ENCODE peak calls at places on chromosome 17, in four cellular contexts. One of them, this sample, is unnamed.

GRCh38 chr17:68035131-68035522 is 408 bp upstream of the KPNA2 start:
- DNase-seq in CD4-positive, alpha-beta memory T cell: no peak
- DNase-seq in PC-9: no peak
- DNase-seq in cardiac fibroblast: no peak
- DNase-seq in this sample: no peak

GRCh38 chr17:77609553-77610517 is 348.7 kb upstream of the TNRC6C start:
- DNase-seq in PC-9: no peak
- DNase-seq in CD4-positive, alpha-beta memory T cell: peak
- DNase-seq in cardiac fibroblast: no peak
- DNase-seq in this sample: peak

GRCh38 chr17:55479903-55480302 is 31.3 kb downstream of the SMIM36 start:
- DNase-seq in CD4-positive, alpha-beta memory T cell: no peak
- DNase-seq in cardiac fibroblast: no peak
- DNase-seq in PC-9: peak
- DNase-seq in this sample: no peak

GRCh38 chr17:7557825-7558543 is 566 bp upstream of the TNFSF13 start:
- DNase-seq in CD4-positive, alpha-beta memory T cell: no peak
- DNase-seq in cardiac fibroblast: peak
- DNase-seq in PC-9: peak
- DNase-seq in this sample: no peak

GRCh38 chr17:55346658-55347057 is 75.0 kb downstream of the MMD start:
- DNase-seq in CD4-positive, alpha-beta memory T cell: no peak
- DNase-seq in cardiac fibroblast: no peak
- DNase-seq in PC-9: no peak
- DNase-seq in this sample: no peak

GRCh38 chr17:77497578-77497934 is 356.8 kb downstream of the SEC14L1 start:
- DNase-seq in cardiac fibroblast: no peak
- DNase-seq in PC-9: no peak
- DNase-seq in CD4-positive, alpha-beta memory T cell: no peak
- DNase-seq in this sample: no peak

GRCh38 chr17:35080536-35080935 is 17.0 kb upstream of the RFFL start:
- DNase-seq in PC-9: no peak
- DNase-seq in cardiac fibroblast: no peak
- DNase-seq in CD4-positive, alpha-beta memory T cell: no peak
- DNase-seq in this sample: no peak

GRCh38 chr17:77235370-77236080 is 94.8 kb downstream of the SEC14L1 start:
- DNase-seq in CD4-positive, alpha-beta memory T cell: peak
- DNase-seq in cardiac fibroblast: peak
- DNase-seq in PC-9: no peak
- DNase-seq in this sample: no peak

GRCh38 chr17:49913226-49914095 is 55.5 kb upstream of the DLX4 start:
- DNase-seq in PC-9: no peak
- DNase-seq in CD4-positive, alpha-beta memory T cell: no peak
- DNase-seq in cardiac fibroblast: peak
- DNase-seq in this sample: no peak

GRCh38 chr17:78258323-78259229 is 27.1 kb downstream of the TMEM235 start:
- DNase-seq in cardiac fibroblast: no peak
- DNase-seq in PC-9: no peak
- DNase-seq in CD4-positive, alpha-beta memory T cell: peak
- DNase-seq in this sample: peak

GRCh38 chr17:4180791-4181190 is 37.8 kb downstream of the CYB5D2 start:
- DNase-seq in CD4-positive, alpha-beta memory T cell: no peak
- DNase-seq in PC-9: no peak
- DNase-seq in cardiac fibroblast: no peak
- DNase-seq in this sample: no peak

GRCh38 chr17:33233855-33234228 is 59.3 kb downstream of the ASIC2 start:
- DNase-seq in PC-9: no peak
- DNase-seq in CD4-positive, alpha-beta memory T cell: peak
- DNase-seq in cardiac fibroblast: no peak
- DNase-seq in this sample: peak

GRCh38 chr17:54736573-54736972 is 164.1 kb upstream of the TOM1L1 start:
- DNase-seq in PC-9: no peak
- DNase-seq in cardiac fibroblast: no peak
- DNase-seq in CD4-positive, alpha-beta memory T cell: no peak
- DNase-seq in this sample: peak

GRCh38 chr17:29620779-29621500 is 1.8 kb downstream of the CORO6 start:
- DNase-seq in cardiac fibroblast: no peak
- DNase-seq in PC-9: no peak
- DNase-seq in CD4-positive, alpha-beta memory T cell: no peak
- DNase-seq in this sample: no peak
- H3K4me3 ChIP-seq in cardiac fibroblast: no peak
- H3K4me3 ChIP-seq in PC-9: no peak
- H3K4me3 ChIP-seq in CD4-positive, alpha-beta memory T cell: no peak
- H3K4me3 ChIP-seq in this sample: no peak

GRCh38 chr17:19021622-19022083 is 17.1 kb upstream of the FAM83G start:
- DNase-seq in cardiac fibroblast: no peak
- DNase-seq in PC-9: no peak
- DNase-seq in CD4-positive, alpha-beta memory T cell: peak
- DNase-seq in this sample: peak

GRCh38 chr17:19022128-19022527 is 17.6 kb upstream of the FAM83G start:
- DNase-seq in PC-9: no peak
- DNase-seq in cardiac fibroblast: no peak
- DNase-seq in CD4-positive, alpha-beta memory T cell: no peak
- DNase-seq in this sample: no peak

GRCh38 chr17:19023209-19023999 is 18.8 kb upstream of the FAM83G start:
- DNase-seq in cardiac fibroblast: no peak
- DNase-seq in PC-9: no peak
- DNase-seq in CD4-positive, alpha-beta memory T cell: no peak
- DNase-seq in this sample: no peak

GRCh38 chr17:19022747-19023146 is 18.2 kb upstream of the FAM83G start:
- DNase-seq in CD4-positive, alpha-beta memory T cell: no peak
- DNase-seq in PC-9: no peak
- DNase-seq in cardiac fibroblast: no peak
- DNase-seq in this sample: no peak

DNA sequence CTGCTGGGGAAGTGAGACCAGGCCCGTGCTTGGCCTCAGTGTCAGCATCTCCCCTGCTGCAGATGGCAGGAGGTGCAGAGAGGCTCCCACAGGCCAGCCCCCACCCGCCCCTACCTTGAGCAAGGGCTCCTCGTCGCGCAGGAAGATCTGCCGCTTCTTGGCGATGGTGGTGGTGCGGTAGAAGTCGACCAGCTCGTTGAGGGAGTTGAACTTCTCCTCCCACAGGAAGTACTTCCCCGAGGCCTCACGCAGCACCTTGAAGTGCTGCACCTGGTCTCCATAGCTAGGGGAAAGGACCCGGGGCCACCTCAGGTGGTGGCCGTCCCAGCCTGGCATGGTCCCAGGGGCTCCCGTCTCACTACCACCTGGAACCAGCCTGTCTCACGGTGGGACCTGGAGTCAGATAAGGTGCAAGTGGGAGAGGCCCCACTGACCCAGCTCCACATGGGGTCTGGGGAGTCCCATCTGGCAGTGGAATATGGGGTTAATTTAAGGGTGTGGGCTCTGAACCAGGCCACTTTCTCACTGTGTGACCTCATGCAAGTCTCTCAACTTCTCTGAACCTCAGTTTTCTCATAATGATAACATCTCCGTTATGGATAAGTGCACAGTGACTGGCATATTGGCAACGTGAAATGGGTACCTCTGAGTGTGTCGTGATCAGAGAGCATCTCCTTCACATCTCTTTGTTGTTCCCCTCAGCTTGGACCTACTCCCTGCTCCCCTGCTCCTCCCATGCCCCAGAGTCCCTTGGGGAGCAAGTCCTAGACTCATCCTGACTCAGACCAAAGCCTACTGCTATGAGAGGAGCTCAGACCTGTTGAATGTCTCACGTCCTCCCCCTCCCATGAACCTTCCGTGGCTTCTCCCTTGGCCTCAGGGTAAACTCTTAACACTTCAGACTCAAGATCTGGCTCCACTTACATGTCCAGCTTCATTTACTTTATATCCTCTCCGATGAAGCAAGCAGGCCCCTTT is 19.8 kb upstream of the FAM83G start:
- DNase-seq in CD4-positive, alpha-beta memory T cell: peak
- DNase-seq in PC-9: no peak
- DNase-seq in cardiac fibroblast: peak
- DNase-seq in this sample: peak
- H3K4me3 ChIP-seq in CD4-positive, alpha-beta memory T cell: no peak
- H3K4me3 ChIP-seq in PC-9: no peak
- H3K4me3 ChIP-seq in cardiac fibroblast: no peak
- H3K4me3 ChIP-seq in this sample: no peak

GRCh38 chr17:81428945-81429344 is 33.7 kb downstream of the BAHCC1 start:
- DNase-seq in CD4-positive, alpha-beta memory T cell: no peak
- DNase-seq in cardiac fibroblast: no peak
- DNase-seq in PC-9: no peak
- DNase-seq in this sample: no peak

GRCh38 chr17:81427446-81428120 is 32.3 kb downstream of the BAHCC1 start:
- DNase-seq in cardiac fibroblast: no peak
- DNase-seq in PC-9: no peak
- DNase-seq in CD4-positive, alpha-beta memory T cell: peak
- DNase-seq in this sample: no peak

GRCh38 chr17:81428121-81428515 is 32.9 kb downstream of the BAHCC1 start:
- DNase-seq in CD4-positive, alpha-beta memory T cell: no peak
- DNase-seq in PC-9: no peak
- DNase-seq in cardiac fibroblast: no peak
- DNase-seq in this sample: peak

GRCh38 chr17:81428521-81428920 is 33.3 kb downstream of the BAHCC1 start:
- DNase-seq in CD4-positive, alpha-beta memory T cell: no peak
- DNase-seq in PC-9: no peak
- DNase-seq in cardiac fibroblast: no peak
- DNase-seq in this sample: peak

DNA sequence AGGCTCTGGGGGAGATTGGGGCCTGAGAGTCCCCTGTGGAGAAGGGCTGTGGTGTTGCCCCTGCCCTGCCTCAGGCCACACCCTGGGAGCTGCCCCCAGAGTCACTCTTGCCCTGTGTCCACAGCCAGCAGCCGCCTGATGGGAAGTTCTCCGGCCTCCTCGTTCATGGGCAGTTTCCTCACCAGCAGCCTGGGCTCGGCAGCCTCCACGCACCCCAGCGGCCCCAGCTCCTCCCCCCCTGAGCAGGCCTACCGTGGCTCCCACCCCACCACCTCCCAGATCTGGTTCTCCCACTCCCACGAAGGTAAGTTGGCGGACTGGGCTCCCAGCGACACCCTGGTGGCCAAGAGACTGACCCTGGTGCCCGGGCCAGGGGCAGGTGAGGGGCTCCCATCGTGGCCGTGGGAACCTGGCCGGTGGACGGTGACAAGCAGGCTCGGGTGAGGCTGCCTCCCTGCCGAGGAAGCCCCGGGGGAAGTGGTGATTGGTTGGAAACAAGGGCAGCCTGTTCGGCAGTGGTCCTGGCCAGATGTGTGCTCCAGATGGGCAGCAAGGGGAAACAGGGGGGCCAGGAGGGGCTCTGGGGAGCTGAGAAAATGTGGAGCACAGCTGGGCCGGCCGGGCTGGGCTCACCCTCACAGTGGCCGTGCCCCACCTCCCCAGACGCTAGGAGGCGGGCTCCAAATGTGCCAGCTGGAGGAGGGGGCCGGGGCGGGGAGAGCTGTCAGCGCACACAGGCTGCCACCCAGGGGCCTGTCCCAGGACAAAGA is 31.6 kb downstream of the BAHCC1 start:
- DNase-seq in CD4-positive, alpha-beta memory T cell: no peak
- DNase-seq in PC-9: no peak
- DNase-seq in cardiac fibroblast: no peak
- DNase-seq in this sample: peak
- H3K4me3 ChIP-seq in CD4-positive, alpha-beta memory T cell: no peak
- H3K4me3 ChIP-seq in PC-9: no peak
- H3K4me3 ChIP-seq in cardiac fibroblast: no peak
- H3K4me3 ChIP-seq in this sample: peak

GRCh38 chr17:18074566-18075272 is 13.0 kb upstream of the DRG2 start:
- DNase-seq in CD4-positive, alpha-beta memory T cell: no peak
- DNase-seq in cardiac fibroblast: no peak
- DNase-seq in PC-9: no peak
- DNase-seq in this sample: no peak

GRCh38 chr17:18071751-18072150 is 16.0 kb upstream of the DRG2 start:
- DNase-seq in cardiac fibroblast: no peak
- DNase-seq in PC-9: no peak
- DNase-seq in CD4-positive, alpha-beta memory T cell: no peak
- DNase-seq in this sample: no peak

GRCh38 chr17:18069101-18069500 is 18.6 kb upstream of the DRG2 start:
- DNase-seq in PC-9: no peak
- DNase-seq in CD4-positive, alpha-beta memory T cell: no peak
- DNase-seq in cardiac fibroblast: no peak
- DNase-seq in this sample: no peak

GRCh38 chr17:18066866-18067265 is 20.9 kb upstream of the DRG2 start:
- DNase-seq in cardiac fibroblast: no peak
- DNase-seq in PC-9: no peak
- DNase-seq in CD4-positive, alpha-beta memory T cell: no peak
- DNase-seq in this sample: no peak

DNA sequence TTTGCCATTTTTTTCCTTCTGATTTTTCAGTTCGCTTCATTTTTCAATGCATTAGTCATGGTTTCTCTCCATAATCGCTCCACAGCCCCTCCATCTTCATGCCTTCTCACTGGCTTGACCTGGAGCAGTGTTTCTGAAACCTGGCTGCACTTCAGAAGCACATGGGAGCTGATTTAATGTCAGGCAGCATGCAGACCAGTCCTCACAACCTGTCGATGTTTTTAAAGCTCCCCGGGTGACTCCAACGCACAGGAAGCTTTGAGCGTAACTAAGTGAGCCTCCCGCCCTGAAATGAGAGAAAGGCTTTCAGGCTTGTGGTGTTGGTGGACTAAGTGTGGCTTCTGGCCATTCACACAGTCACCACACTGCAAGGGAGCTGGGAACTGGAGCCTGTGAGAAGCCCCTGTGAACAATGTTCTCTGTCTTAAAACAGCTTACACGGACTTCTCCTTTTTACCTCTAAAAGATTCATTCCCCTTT is 16.8 kb upstream of the DRG2 start:
- DNase-seq in cardiac fibroblast: peak
- DNase-seq in CD4-positive, alpha-beta memory T cell: no peak
- DNase-seq in PC-9: no peak
- DNase-seq in this sample: no peak
- H3K4me3 ChIP-seq in cardiac fibroblast: no peak
- H3K4me3 ChIP-seq in CD4-positive, alpha-beta memory T cell: no peak
- H3K4me3 ChIP-seq in PC-9: no peak
- H3K4me3 ChIP-seq in this sample: no peak

GRCh38 chr17:64318068-64318467 is 55.0 kb upstream of the TEX2 start:
- DNase-seq in CD4-positive, alpha-beta memory T cell: no peak
- DNase-seq in cardiac fibroblast: no peak
- DNase-seq in PC-9: no peak
- DNase-seq in this sample: no peak

GRCh38 chr17:64326030-64326419 is 63.0 kb upstream of the TEX2 start:
- DNase-seq in CD4-positive, alpha-beta memory T cell: no peak
- DNase-seq in PC-9: no peak
- DNase-seq in cardiac fibroblast: no peak
- DNase-seq in this sample: no peak

GRCh38 chr17:64323774-64324173 is 60.7 kb upstream of the TEX2 start:
- DNase-seq in CD4-positive, alpha-beta memory T cell: no peak
- DNase-seq in PC-9: no peak
- DNase-seq in cardiac fibroblast: no peak
- DNase-seq in this sample: no peak

GRCh38 chr17:64319531-64319930 is 56.5 kb upstream of the TEX2 start:
- DNase-seq in cardiac fibroblast: no peak
- DNase-seq in CD4-positive, alpha-beta memory T cell: no peak
- DNase-seq in PC-9: no peak
- DNase-seq in this sample: no peak

GRCh38 chr17:64320613-64321553 is 57.8 kb upstream of the TEX2 start:
- DNase-seq in CD4-positive, alpha-beta memory T cell: peak
- DNase-seq in PC-9: peak
- DNase-seq in cardiac fibroblast: peak
- DNase-seq in this sample: peak
- H3K4me3 ChIP-seq in CD4-positive, alpha-beta memory T cell: no peak
- H3K4me3 ChIP-seq in PC-9: no peak
- H3K4me3 ChIP-seq in cardiac fibroblast: no peak
- H3K4me3 ChIP-seq in this sample: no peak

GRCh38 chr17:52227926-52228325 is 69.4 kb upstream of the CA10 start:
- DNase-seq in CD4-positive, alpha-beta memory T cell: no peak
- DNase-seq in cardiac fibroblast: no peak
- DNase-seq in PC-9: no peak
- DNase-seq in this sample: no peak
- H3K4me3 ChIP-seq in CD4-positive, alpha-beta memory T cell: no peak
- H3K4me3 ChIP-seq in cardiac fibroblast: no peak
- H3K4me3 ChIP-seq in PC-9: no peak
- H3K4me3 ChIP-seq in this sample: no peak

GRCh38 chr17:75549246-75550138 is 24.0 kb downstream of the LLGL2 start:
- DNase-seq in PC-9: peak
- DNase-seq in cardiac fibroblast: no peak
- DNase-seq in CD4-positive, alpha-beta memory T cell: no peak
- DNase-seq in this sample: no peak
- H3K4me3 ChIP-seq in PC-9: peak
- H3K4me3 ChIP-seq in cardiac fibroblast: no peak
- H3K4me3 ChIP-seq in CD4-positive, alpha-beta memory T cell: no peak
- H3K4me3 ChIP-seq in this sample: no peak

This sample was measured in Jurkat, Clone E6-1.